ENCODE peak calls at places on chromosomes 6 and 20, in ten cellular contexts. Z, B, V, X, J, R, I, Q, F and W are unnamed samples.

GRCh38 chr6:32983964-32984638 is 15.7 kb downstream of the BRD2 start:
- DNase-seq in I (peak), X (no peak), F (no peak), R (no peak), Z (no peak), Q (no peak), V (no peak), B (no peak), J (no peak), W (no peak)

GRCh38 chr6:170485159-170485558 is 67.9 kb downstream of the PSMB1 start:
- DNase-seq in R (no peak), B (no peak), J (no peak), V (peak), X (no peak), Z (no peak), F (no peak), Q (no peak), I (peak), W (no peak)

GRCh38 chr6:24610672-24611071 is 35.3 kb downstream of the KIAA0319 start:
- DNase-seq in V (no peak), J (no peak), X (no peak), Z (no peak), B (no peak), Q (no peak), R (no peak), I (no peak), F (no peak), W (no peak)

GRCh38 chr6:46521464-46521971 is 30.3 kb upstream of the RCAN2 start:
- DNase-seq in Z (no peak), R (no peak), Q (no peak), V (peak), F (no peak), I (no peak), J (no peak), B (no peak), X (no peak), W (no peak)

GRCh38 chr20:15045246-15045645 is 707.8 kb upstream of the FLRT3 start:
- DNase-seq in Z (peak), Q (no peak), B (no peak), V (peak), R (no peak), J (peak), F (no peak), X (no peak), I (no peak), W (no peak)

GRCh38 chr20:61271273-61272221 is 19.5 kb downstream of the CDH4 start:
- DNase-seq in Z (no peak), V (no peak), Q (no peak), B (no peak), J (no peak), I (no peak), F (no peak), X (no peak), R (no peak), W (no peak)

GRCh38 chr6:41546475-41546865 is 289 bp downstream of the FOXP4 start:
- DNase-seq in X (no peak), Z (peak), B (peak), Q (no peak), F (no peak), I (no peak), J (no peak), R (no peak), V (peak), W (no peak)

GRCh38 chr6:161976569-161976968 is 702.7 kb upstream of the AGPAT4 start:
- DNase-seq in I (no peak), F (no peak), R (no peak), J (no peak), Z (no peak), V (no peak), X (no peak), B (no peak), Q (no peak), W (no peak)

GRCh38 chr6:17204548-17204947 is 76.6 kb upstream of the RBM24 start:
- DNase-seq in J (no peak), Q (no peak), I (peak), B (no peak), R (no peak), V (no peak), Z (no peak), X (no peak), F (no peak), W (no peak)

GRCh38 chr6:31713991-31714684 is 1.0 kb upstream of the LY6G6D start:
- DNase-seq in Q (no peak), V (no peak), X (no peak), Z (no peak), F (no peak), J (no peak), B (no peak), I (no peak), R (no peak), W (no peak)

GRCh38 chr20:49989234-49990065 is 6.7 kb downstream of the SNAI1 start:
- DNase-seq in F (no peak), Q (no peak), Z (peak), X (no peak), V (peak), J (peak), B (no peak), I (peak), R (no peak), W (no peak)

GRCh38 chr20:62355527-62356142 is 11.5 kb downstream of the LAMA5 start:
- DNase-seq in R (no peak), V (peak), B (no peak), X (no peak), Z (no peak), Q (no peak), I (no peak), J (peak), F (no peak), W (no peak)

GRCh38 chr6:79630883-79631799 is at the start of gene SH3BGRL2:
- DNase-seq in Q (peak), V (peak), B (no peak), Z (peak), F (no peak), R (no peak), I (peak), J (peak), X (peak), W (no peak)

GRCh38 chr6:109118337-109118736 is 23.0 kb downstream of the CEP57L1 start:
- DNase-seq in B (no peak), Q (no peak), V (no peak), I (no peak), R (no peak), J (no peak), F (no peak), X (no peak), Z (no peak), W (no peak)

GRCh38 chr20:383889-384288 is 3.3 kb downstream of the TRIB3 start:
- DNase-seq in X (no peak), J (no peak), B (no peak), V (no peak), Q (no peak), F (no peak), I (no peak), R (no peak), Z (no peak), W (no peak)

GRCh38 chr6:39256294-39256693 is 27.0 kb upstream of the KCNK5 start:
- DNase-seq in I (no peak), F (no peak), Q (no peak), V (no peak), R (no peak), B (no peak), X (no peak), Z (no peak), J (no peak), W (peak)

GRCh38 chr20:4708036-4708435 is 13.7 kb upstream of the PRND start:
- DNase-seq in B (no peak), Z (no peak), J (no peak), R (no peak), Q (no peak), I (no peak), V (no peak), F (no peak), X (peak), W (no peak)

GRCh38 chr20:54468082-54468481 is 7.3 kb upstream of the DOK5 start:
- DNase-seq in Q (no peak), X (no peak), Z (peak), R (no peak), I (no peak), V (no peak), B (no peak), F (no peak), J (no peak), W (no peak)

GRCh38 chr20:44015733-44016103 is 101.1 kb downstream of the TOX2 start:
- DNase-seq in V (no peak), Q (no peak), J (no peak), Z (no peak), F (no peak), B (no peak), R (no peak), I (no peak), X (no peak), W (no peak)

GRCh38 chr6:121260651-121261102 is 73.6 kb downstream of the TBC1D32 start:
- DNase-seq in J (no peak), Z (peak), I (no peak), Q (no peak), V (peak), R (no peak), F (no peak), B (no peak), X (no peak), W (no peak)

GRCh38 chr6:109381007-109381746 is 1.1 kb downstream of the CD164 start:
- DNase-seq in Z (peak), F (no peak), B (peak), V (peak), X (no peak), I (peak), Q (no peak), R (no peak), J (no peak), W (peak)

GRCh38 chr6:15441215-15441868 is 195.5 kb downstream of the JARID2 start:
- DNase-seq in Q (peak), Z (peak), X (no peak), B (peak), R (no peak), V (peak), I (peak), F (no peak), J (peak), W (peak)

GRCh38 chr6:21227486-21227885 is 366.1 kb upstream of the SOX4 start:
- DNase-seq in Z (no peak), X (no peak), B (no peak), I (no peak), R (no peak), Q (no peak), V (peak), F (no peak), J (no peak), W (no peak)

GRCh38 chr6:159953091-159953581 is 15.7 kb upstream of the IGF2R start:
- DNase-seq in X (peak), I (peak), R (no peak), F (no peak), Z (peak), B (no peak), V (peak), J (peak), Q (no peak), W (no peak)

GRCh38 chr6:111872521-111873177 is 603 bp downstream of the FYN start:
- DNase-seq in B (peak), I (peak), V (peak), J (peak), F (no peak), X (no peak), Q (peak), Z (peak), R (peak), W (no peak)

GRCh38 chr6:150672792-150673191 is 73.1 kb downstream of the PLEKHG1 start:
- DNase-seq in Z (no peak), Q (no peak), V (no peak), I (no peak), J (no peak), B (no peak), X (no peak), R (no peak), F (peak), W (no peak)

GRCh38 chr20:59939879-59940128 is 301 bp downstream of the PPP1R3D start:
- DNase-seq in J (no peak), X (peak), B (no peak), Q (no peak), R (no peak), I (peak), Z (no peak), V (no peak), F (no peak), W (no peak)

GRCh38 chr6:29146154-29146553 is 24.6 kb upstream of the OR2J2 start:
- DNase-seq in B (no peak), V (no peak), R (no peak), Z (no peak), Q (no peak), J (no peak), F (no peak), X (no peak), I (no peak), W (no peak)

GRCh38 chr6:72580281-72580940 is 41.5 kb upstream of the KCNQ5 start:
- DNase-seq in R (no peak), J (no peak), Z (peak), I (peak), B (peak), X (no peak), V (peak), F (peak), Q (no peak), W (peak)

GRCh38 chr20:23298926-23299672 is 51.5 kb upstream of the NXT1 start:
- DNase-seq in Z (peak), J (no peak), Q (no peak), V (peak), X (no peak), I (peak), F (no peak), R (no peak), B (no peak), W (no peak)

GRCh38 chr6:39088331-39088730 is 26.7 kb downstream of the SAYSD1 start:
- DNase-seq in V (peak), F (peak), Z (peak), Q (peak), J (no peak), R (no peak), B (peak), I (peak), X (no peak), W (no peak)

GRCh38 chr20:20452254-20452676 is 84.4 kb downstream of the INSM1 start:
- DNase-seq in R (peak), V (peak), I (peak), Q (no peak), B (no peak), J (no peak), X (peak), F (no peak), Z (peak), W (no peak)

GRCh38 chr6:106281088-106281487 is 44.5 kb downstream of the ATG5 start:
- DNase-seq in J (no peak), F (no peak), Z (peak), X (no peak), R (no peak), V (peak), I (no peak), B (no peak), Q (no peak), W (no peak)

GRCh38 chr20:64149141-64149540 is 15.1 kb upstream of the MYT1 start:
- DNase-seq in V (no peak), B (no peak), Q (no peak), Z (no peak), I (no peak), F (no peak), J (no peak), X (no peak), R (no peak), W (no peak)

GRCh38 chr20:46458891-46459750 is 52.7 kb upstream of the ELMO2 start:
- DNase-seq in Z (no peak), I (no peak), Q (no peak), J (no peak), R (no peak), V (no peak), F (no peak), X (peak), B (no peak), W (no peak)

GRCh38 chr6:168192195-168192900 is 113.3 kb upstream of the FRMD1 start:
- DNase-seq in X (peak), B (no peak), V (no peak), Q (no peak), R (no peak), F (no peak), I (no peak), Z (no peak), J (peak), W (no peak)

GRCh38 chr6:82015043-82015442 is 232.5 kb downstream of the IBTK start:
- DNase-seq in X (no peak), J (no peak), R (no peak), I (peak), Z (no peak), V (peak), F (no peak), B (no peak), Q (no peak), W (no peak)

GRCh38 chr6:132520953-132521352 is 8.0 kb upstream of the STX7 start:
- DNase-seq in V (peak), F (no peak), Z (peak), B (no peak), R (no peak), X (no peak), Q (no peak), I (no peak), J (no peak), W (no peak)
- H3K4me3 ChIP-seq in V (no peak), F (no peak), Z (no peak), B (no peak), R (no peak), X (no peak), Q (no peak), I (no peak), J (no peak), W (no peak)

GRCh38 chr6:18990313-18990978 is 603.3 kb downstream of the RNF144B start:
- DNase-seq in Q (no peak), J (peak), R (no peak), F (peak), Z (peak), X (peak), V (peak), I (peak), B (peak), W (peak)
- H3K4me3 ChIP-seq in Q (no peak), J (no peak), R (no peak), F (no peak), Z (no peak), X (no peak), V (no peak), I (no peak), B (no peak), W (no peak)

GRCh38 chr6:52666523-52666922 is 4.4 kb upstream of the TMEM14A start:
- DNase-seq in R (no peak), I (no peak), J (no peak), B (no peak), X (no peak), F (no peak), V (no peak), Q (no peak), Z (no peak), W (no peak)
- H3K4me3 ChIP-seq in R (no peak), I (no peak), J (no peak), B (peak), X (no peak), F (no peak), V (peak), Q (no peak), Z (peak), W (no peak)

GRCh38 chr6:6317825-6318733 is 2.4 kb downstream of the F13A1 start:
- DNase-seq in V (no peak), Z (no peak), Q (no peak), F (no peak), I (no peak), B (no peak), J (no peak), R (no peak), X (no peak), W (no peak)
- H3K4me3 ChIP-seq in V (no peak), Z (no peak), Q (no peak), F (no peak), I (no peak), B (no peak), J (no peak), R (no peak), X (peak), W (no peak)

GRCh38 chr20:40486297-40486696 is 202.7 kb downstream of the MAFB start:
- DNase-seq in J (no peak), X (no peak), V (no peak), I (no peak), Z (no peak), R (no peak), Q (no peak), B (no peak), F (no peak), W (no peak)

GRCh38 chr20:40489886-40490285 is 199.2 kb downstream of the MAFB start:
- DNase-seq in I (no peak), V (peak), J (no peak), B (no peak), Q (peak), Z (peak), F (no peak), R (no peak), X (no peak), W (no peak)

GRCh38 chr20:40493551-40493950 is 195.5 kb downstream of the MAFB start:
- DNase-seq in F (no peak), J (no peak), V (peak), Z (no peak), X (no peak), I (peak), R (no peak), B (no peak), Q (peak), W (no peak)

GRCh38 chr20:40493071-40493470 is 196.0 kb downstream of the MAFB start:
- DNase-seq in Z (peak), X (peak), Q (peak), B (no peak), J (peak), V (peak), I (no peak), F (no peak), R (no peak), W (no peak)

GRCh38 chr20:40488401-40488800 is 200.6 kb downstream of the MAFB start:
- DNase-seq in Z (no peak), B (no peak), I (no peak), J (no peak), F (no peak), R (no peak), X (no peak), Q (no peak), V (peak), W (no peak)
- H3K4me3 ChIP-seq in Z (no peak), B (no peak), I (no peak), J (no peak), F (no peak), R (no peak), X (no peak), Q (no peak), V (no peak), W (no peak)

GRCh38 chr6:3843379-3844096 is 5.6 kb upstream of the FAM50B start:
- DNase-seq in V (no peak), Q (no peak), R (no peak), Z (peak), F (no peak), B (no peak), I (peak), J (no peak), X (no peak), W (no peak)

GRCh38 chr6:3841711-3842565 is 7.2 kb upstream of the FAM50B start:
- DNase-seq in Q (peak), F (no peak), X (no peak), R (no peak), I (no peak), Z (peak), V (peak), J (no peak), B (no peak), W (no peak)

GRCh38 chr6:3847521-3847920 is 1.7 kb upstream of the FAM50B start:
- DNase-seq in Q (no peak), X (no peak), F (no peak), R (no peak), I (no peak), Z (no peak), V (no peak), J (no peak), B (no peak), W (no peak)

GRCh38 chr6:3841066-3841454 is 8.1 kb upstream of the FAM50B start:
- DNase-seq in V (no peak), J (no peak), Q (no peak), F (no peak), B (no peak), R (no peak), I (peak), Z (no peak), X (no peak), W (no peak)

GRCh38 chr6:3844097-3844463 is 5.1 kb upstream of the FAM50B start:
- DNase-seq in V (peak), I (no peak), Q (peak), R (no peak), J (no peak), B (no peak), F (no peak), X (no peak), Z (peak), W (no peak)
- H3K4me3 ChIP-seq in V (no peak), I (no peak), Q (no peak), R (no peak), J (no peak), B (no peak), F (no peak), X (no peak), Z (peak), W (no peak)

DNA sequence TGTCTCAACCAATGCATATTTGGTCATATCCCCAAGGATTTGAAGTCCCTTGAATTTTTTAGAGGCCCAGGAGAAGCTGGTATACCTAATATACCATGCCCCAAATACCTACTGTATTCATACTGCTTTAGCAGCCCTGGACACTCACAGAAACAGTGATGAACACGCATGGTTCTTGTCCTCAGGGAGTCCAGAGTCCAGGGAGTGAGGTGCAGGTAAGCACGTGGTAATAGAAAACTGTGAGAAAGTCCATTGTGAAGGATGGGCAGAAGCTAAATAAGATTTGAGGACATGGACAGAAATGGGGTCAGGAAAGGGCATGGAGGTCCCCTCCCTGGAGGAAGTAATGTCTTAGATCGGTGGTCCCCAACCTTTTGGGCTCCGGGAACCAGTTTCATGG is 85.4 kb downstream of the TSHZ2 start:
- DNase-seq in Q (no peak), F (no peak), J (no peak), Z (no peak), B (no peak), I (no peak), V (no peak), X (no peak), R (no peak), W (no peak)
- H3K4me3 ChIP-seq in Q (no peak), F (no peak), J (no peak), Z (no peak), B (no peak), I (no peak), V (no peak), X (no peak), R (no peak), W (no peak)